ENCODE peak calls at places on chromosomes 1 and 21, in six cellular contexts. D is ovary, X is IMR-90, J is endodermal cell, T is upper lobe of right lung, L is colonic mucosa. R is an unnamed sample. For H3K4me1 and H3K36me3, the result is how much of the 10 kb centered on the place peaks cover.

GRCh38 chr1:183024352-183025337 is 1.4 kb downstream of the LAMC1 start:
- DNase-seq in D (no peak), X (no peak), J (no peak), T (no peak), L (no peak), R (no peak)

GRCh38 chr1:113545210-113545609 is 154.9 kb downstream of the MAGI3 start:
- DNase-seq in D (no peak), X (no peak), J (no peak), T (no peak), L (no peak), R (no peak)

GRCh38 chr1:89274431-89274857 is 1.8 kb upstream of the GBP5 start:
- DNase-seq in D (no peak), X (peak), J (no peak), T (no peak), L (no peak), R (no peak)

GRCh38 chr1:174398246-174398645 is 49.5 kb upstream of the GPR52 start:
- DNase-seq in D (no peak), X (peak), J (no peak), T (no peak), L (no peak), R (no peak)

GRCh38 chr21:34129039-34129891 is 55.9 kb downstream of the MRPS6 start:
- DNase-seq in D (peak), X (peak), J (peak), T (no peak), L (peak), R (peak)

GRCh38 chr1:183769956-183770815 is 34.7 kb upstream of the RGL1 start:
- DNase-seq in D (no peak), X (no peak), J (no peak), T (no peak), L (no peak), R (no peak)

GRCh38 chr1:161226320-161226711 is 456 bp downstream of the TOMM40L start:
- DNase-seq in D (peak), X (no peak), J (peak), T (no peak), L (peak), R (no peak)

GRCh38 chr1:27139980-27140379 is 14.9 kb downstream of the SLC9A1 start:
- DNase-seq in D (no peak), X (no peak), J (no peak), T (no peak), L (no peak), R (no peak)

GRCh38 chr1:200302893-200303250 is 107.0 kb downstream of the ZNF281 start:
- DNase-seq in D (no peak), X (no peak), J (peak), T (no peak), L (no peak), R (no peak)

GRCh38 chr1:26288311-26288941 is 8.5 kb downstream of the SH3BGRL3 start:
- DNase-seq in D (no peak), X (peak), J (no peak), T (no peak), L (peak), R (no peak)

DNA sequence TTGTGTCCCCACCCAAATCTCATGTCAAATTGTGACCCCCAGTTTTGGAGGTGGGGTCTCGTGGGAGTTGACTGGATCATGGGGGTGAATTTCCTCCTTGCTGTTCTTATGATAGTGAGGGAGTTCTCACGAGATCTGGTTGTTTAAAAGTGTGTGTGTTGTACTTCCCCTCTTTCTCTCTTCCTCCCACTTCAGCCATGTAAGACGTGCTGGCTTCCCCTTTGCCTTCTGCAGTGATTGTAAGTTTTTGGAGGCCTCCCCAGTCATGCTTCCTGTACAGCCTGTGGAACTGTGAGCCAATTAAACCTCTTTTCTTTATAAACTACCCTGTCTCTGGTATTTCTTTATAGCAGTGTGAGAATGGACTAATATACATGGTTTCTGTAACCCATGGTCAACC is 64.7 kb downstream of the RHOU start:
- DNase-seq in D (no peak), X (no peak), J (no peak), T (no peak), L (no peak), R (no peak)
- H3K4me1 ChIP-seq in D (under half), X (under half), J (under half), T (under half), L (under half), R (under half)

DNA sequence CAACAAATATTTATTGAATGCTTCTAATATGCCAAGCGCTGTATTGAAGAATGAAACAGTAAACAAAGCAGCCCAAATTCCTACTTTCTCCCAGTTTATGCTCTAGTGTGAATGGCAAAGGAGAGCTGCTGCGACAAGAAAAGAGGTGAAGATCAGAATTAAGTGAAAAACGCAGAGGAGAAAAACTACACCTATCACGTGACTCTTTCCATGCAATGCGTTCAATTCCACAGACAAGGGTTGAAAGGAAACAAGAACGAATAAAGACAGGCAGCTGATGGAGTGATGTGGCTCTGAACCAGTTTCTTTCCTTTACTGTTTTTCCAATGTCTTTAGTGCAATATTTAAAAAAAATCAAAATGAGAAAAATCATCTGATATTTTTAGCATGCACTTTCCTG is 23.6 kb downstream of the MT1HL1 start:
- DNase-seq in D (no peak), X (no peak), J (peak), T (no peak), L (no peak), R (no peak)
- TF ChIP-seq CTCF in D (no peak), X (no peak), J (no peak), T (no peak), L (no peak), R (no peak)

DNA sequence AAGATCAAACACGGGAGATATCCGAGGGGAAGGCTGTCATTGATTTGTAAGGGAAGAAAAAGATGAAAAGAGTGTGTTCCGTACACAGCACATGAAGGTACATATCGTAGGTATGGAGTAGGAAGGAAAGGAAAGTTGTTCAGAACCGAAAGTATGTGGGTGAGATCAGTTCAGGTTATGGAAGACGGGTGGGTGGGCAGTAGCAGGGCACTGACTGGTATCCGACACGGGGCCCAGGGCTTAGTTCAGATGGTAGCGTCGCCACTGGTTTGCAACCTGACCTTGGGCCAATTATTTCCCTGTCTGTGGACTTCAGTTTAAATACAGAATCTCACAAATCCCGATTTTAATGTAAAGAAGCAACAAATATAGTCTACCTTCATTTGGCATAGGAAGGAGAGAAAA is 27.8 kb upstream of the A3GALT2 start:
- DNase-seq in D (no peak), X (no peak), J (no peak), T (no peak), L (peak), R (peak)
- H3K36me3 ChIP-seq in D (under half), X (under half), J (under half), T (under half), L (under half), R (under half)

GRCh38 chr21:43721939-43722338 is 3.0 kb downstream of the PDXK start:
- DNase-seq in D (no peak), X (no peak), J (peak), T (no peak), L (no peak), R (no peak)
- H3K4me1 ChIP-seq in D (under half), X (under half), J (under half), T (half or more), L (under half), R (under half)

DNA sequence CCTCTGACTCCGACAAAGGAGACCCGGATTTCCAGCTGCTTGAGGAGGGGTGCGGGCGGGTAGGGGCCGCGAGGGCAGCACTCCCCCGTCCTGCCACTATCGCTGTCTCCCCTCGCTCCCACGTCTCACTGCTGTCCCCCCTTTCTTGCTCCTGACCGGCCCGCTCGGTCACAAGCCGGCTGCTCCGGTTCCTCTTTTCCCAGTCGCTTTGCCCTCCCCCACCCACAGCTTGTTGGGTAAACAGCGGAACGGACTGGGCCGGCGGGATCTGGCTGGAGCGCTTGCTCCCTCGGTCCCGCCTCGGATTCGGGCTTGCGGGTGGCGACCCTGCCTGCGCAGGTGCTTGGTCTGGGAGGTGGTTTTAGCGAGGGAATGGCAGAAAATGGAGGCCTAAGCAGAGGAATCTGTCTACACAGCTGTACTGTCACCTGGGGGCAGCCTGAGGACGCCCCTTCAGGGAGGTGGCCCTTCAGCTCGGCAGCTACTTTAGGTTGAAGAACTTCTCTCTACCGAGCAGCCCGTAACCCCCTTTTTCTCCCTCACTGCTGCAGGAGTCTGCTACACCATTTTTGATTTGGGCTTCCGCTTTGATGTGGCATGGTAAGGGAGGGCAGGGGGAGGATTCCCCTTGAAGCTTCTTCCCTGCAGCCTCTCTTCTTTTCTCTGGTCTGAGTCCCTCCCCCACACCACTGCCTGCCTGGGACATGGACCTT is 645 bp downstream of the ATP6V0B start:
- DNase-seq in D (peak), X (no peak), J (peak), T (peak), L (peak), R (peak)
- TF ChIP-seq CTCF in D (no peak), X (no peak), J (no peak), T (no peak), L (no peak), R (no peak)

DNA sequence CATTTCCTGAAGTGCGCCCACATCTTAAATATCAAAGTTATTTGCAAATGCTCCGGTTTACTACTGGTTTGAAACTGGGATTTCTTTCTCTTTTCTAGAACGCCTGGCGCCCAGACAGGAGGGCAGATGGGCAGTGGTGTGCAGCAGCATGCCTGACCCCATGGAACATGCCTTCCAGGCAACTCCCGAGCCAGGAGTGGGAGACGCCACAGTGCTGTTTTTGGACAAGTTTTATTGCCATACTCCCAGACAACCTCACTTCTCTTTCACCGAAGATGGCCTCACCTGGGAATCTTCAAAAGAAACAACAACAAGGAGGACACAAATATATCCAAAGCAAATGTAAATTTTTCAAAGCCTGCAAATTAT is 21.5 kb downstream of the UBE2G2 start:
- DNase-seq in D (no peak), X (no peak), J (peak), T (no peak), L (no peak), R (no peak)
- H3K36me3 ChIP-seq in D (under half), X (under half), J (half or more), T (under half), L (under half), R (under half)